ENCODE peak calls at places on chromosomes 11 and 22, in ten cellular contexts. O is A549, Q is WTC11, C is SK-N-SH, R is K562, L is HCT116, V is endothelial cell of umbilical vein, Y is GM12878, J is H1, T is HepG2. U is an unnamed sample.

GRCh38 chr11:58963551-58964075 is 24.3 kb downstream of the GLYATL1 start:
- DNase-seq in O (no peak), Q (peak), C (peak), R (peak), L (no peak), V (no peak), Y (no peak), J (peak), T (no peak), U (peak)

GRCh38 chr11:131079036-131079435 is 162.8 kb upstream of the SNX19 start:
- DNase-seq in O (no peak), Q (no peak), C (no peak), R (no peak), L (no peak), V (no peak), Y (no peak), J (no peak), T (no peak), U (no peak)

GRCh38 chr11:96342131-96342970 is 644 bp downstream of the MAML2 start:
- DNase-seq in O (no peak), Q (no peak), C (peak), R (no peak), L (no peak), V (peak), Y (no peak), J (no peak), T (no peak), U (no peak)

GRCh38 chr11:17013548-17014320 is 480 bp downstream of the PLEKHA7 start:
- DNase-seq in O (peak), Q (peak), C (peak), R (no peak), L (no peak), V (no peak), Y (no peak), J (no peak), T (peak), U (no peak)

GRCh38 chr11:107741044-107741823 is 29.4 kb upstream of the SLN start:
- DNase-seq in O (no peak), Q (no peak), C (peak), R (peak), L (peak), V (peak), Y (peak), J (no peak), T (peak), U (peak)

GRCh38 chr11:117614695-117615094 is 182.3 kb downstream of the DSCAML1 start:
- DNase-seq in O (no peak), Q (peak), C (no peak), R (no peak), L (no peak), V (no peak), Y (no peak), J (no peak), T (no peak), U (no peak)

GRCh38 chr22:44192098-44192810 is 11.5 kb downstream of the PARVG start:
- DNase-seq in O (no peak), Q (peak), C (peak), R (peak), L (peak), V (peak), Y (no peak), J (peak), T (no peak), U (peak)

GRCh38 chr22:29310863-29311339 is 4.5 kb downstream of the GAS2L1 start:
- DNase-seq in O (peak), Q (peak), C (peak), R (peak), L (peak), V (peak), Y (no peak), J (no peak), T (peak), U (peak)

GRCh38 chr11:117479372-117479771 is 151.7 kb downstream of the CEP164 start:
- DNase-seq in O (no peak), Q (peak), C (no peak), R (peak), L (peak), V (no peak), Y (no peak), J (no peak), T (no peak), U (no peak)

GRCh38 chr11:118152552-118153471 is at the start of gene SCN4B:
- DNase-seq in O (peak), Q (peak), C (peak), R (peak), L (no peak), V (peak), Y (no peak), J (no peak), T (no peak), U (peak)

GRCh38 chr22:21457023-21457787 is 10.0 kb upstream of the TMEM191C start:
- DNase-seq in O (peak), Q (peak), C (no peak), R (no peak), L (no peak), V (no peak), Y (no peak), J (no peak), T (peak), U (no peak)

GRCh38 chr11:102473543-102473942 is 21.0 kb upstream of the TMEM123 start:
- DNase-seq in O (no peak), Q (no peak), C (no peak), R (no peak), L (no peak), V (no peak), Y (no peak), J (no peak), T (no peak), U (no peak)

GRCh38 chr11:30710216-30710615 is 124.1 kb upstream of the MPPED2 start:
- DNase-seq in O (no peak), Q (no peak), C (no peak), R (no peak), L (no peak), V (no peak), Y (no peak), J (no peak), T (no peak), U (no peak)

GRCh38 chr11:77374108-77374507 is 72.6 kb upstream of the GDPD4 start:
- DNase-seq in O (no peak), Q (no peak), C (no peak), R (no peak), L (no peak), V (no peak), Y (no peak), J (no peak), T (no peak), U (no peak)

GRCh38 chr11:47768090-47768620 is 1.0 kb upstream of the FNBP4 start:
- DNase-seq in O (peak), Q (no peak), C (peak), R (peak), L (no peak), V (peak), Y (no peak), J (no peak), T (no peak), U (peak)

GRCh38 chr11:12090061-12090572 is 20.3 kb upstream of the MICAL2 start:
- DNase-seq in O (no peak), Q (no peak), C (no peak), R (no peak), L (peak), V (peak), Y (no peak), J (no peak), T (no peak), U (peak)

GRCh38 chr22:50456466-50457234 is 18.2 kb downstream of the SBF1 start:
- DNase-seq in O (no peak), Q (peak), C (peak), R (peak), L (no peak), V (no peak), Y (no peak), J (no peak), T (no peak), U (no peak)
- TF ChIP-seq MAX in O (no peak), Q (no peak), C (no peak), R (no peak), L (no peak), V (no peak), Y (no peak), J (no peak), T (no peak), U (no peak)

GRCh38 chr11:68312780-68313573 is 586 bp downstream of the LRP5 start:
- DNase-seq in O (no peak), Q (no peak), C (peak), R (peak), L (no peak), V (no peak), Y (no peak), J (no peak), T (no peak), U (peak)
- TF ChIP-seq MAX in O (peak), Q (no peak), C (no peak), R (peak), L (no peak), V (no peak), Y (no peak), J (no peak), T (no peak), U (peak)

GRCh38 chr22:26609287-26609686 is 8.5 kb downstream of the CRYBB1 start:
- DNase-seq in O (no peak), Q (no peak), C (no peak), R (no peak), L (no peak), V (no peak), Y (no peak), J (no peak), T (no peak), U (no peak)

GRCh38 chr22:26610983-26611382 is 6.8 kb downstream of the CRYBB1 start:
- DNase-seq in O (no peak), Q (no peak), C (no peak), R (no peak), L (no peak), V (no peak), Y (no peak), J (no peak), T (no peak), U (no peak)

GRCh38 chr22:26612652-26613051 is 5.2 kb downstream of the CRYBB1 start:
- DNase-seq in O (no peak), Q (no peak), C (no peak), R (no peak), L (no peak), V (no peak), Y (no peak), J (no peak), T (no peak), U (no peak)

GRCh38 chr22:26608129-26608528 is 9.7 kb downstream of the CRYBB1 start:
- DNase-seq in O (no peak), Q (no peak), C (no peak), R (no peak), L (no peak), V (no peak), Y (no peak), J (no peak), T (no peak), U (no peak)

DNA sequence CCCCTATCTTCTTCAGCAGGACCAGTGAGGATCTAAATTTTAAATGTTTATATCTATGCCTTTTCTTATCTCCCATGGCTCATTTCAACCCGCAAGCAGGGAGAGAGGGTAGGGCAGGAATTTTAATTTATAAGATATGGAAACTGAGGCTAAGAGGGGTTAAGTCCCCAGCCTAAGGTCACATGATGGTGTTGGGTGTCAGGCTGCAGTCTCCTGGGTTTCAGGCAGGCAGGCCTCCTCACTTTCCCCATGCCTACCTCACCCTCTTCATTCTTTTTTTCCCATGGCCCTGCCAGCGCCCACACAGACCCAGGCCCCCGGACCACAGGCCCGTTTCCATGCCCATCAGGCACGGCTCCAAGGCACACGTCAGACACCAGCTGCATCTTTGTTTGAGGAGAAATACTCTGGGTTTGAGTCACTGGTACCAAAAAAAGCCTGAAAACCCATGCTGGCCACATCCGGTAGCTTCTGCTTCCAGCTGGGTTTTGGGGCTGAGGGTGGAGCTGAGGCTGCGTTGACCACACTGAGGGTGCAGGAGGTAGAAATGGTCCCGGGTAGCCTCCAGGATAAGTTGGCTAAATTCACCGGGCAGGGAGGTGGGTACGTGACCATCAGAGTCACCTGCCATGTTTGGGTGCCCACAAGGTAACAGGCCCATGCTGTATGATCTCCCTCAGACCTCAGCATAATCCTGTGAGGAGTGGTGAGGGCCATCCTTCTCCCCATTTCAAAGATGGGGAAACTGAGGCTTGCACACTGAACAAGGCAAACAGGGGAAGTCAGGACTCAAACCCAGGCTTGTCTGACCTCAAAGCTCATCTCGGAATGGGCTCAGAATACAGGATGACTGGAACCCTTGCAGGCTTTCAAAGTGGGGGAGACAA is 7.5 kb downstream of the CRYBB1 start:
- DNase-seq in O (no peak), Q (no peak), C (no peak), R (no peak), L (no peak), V (no peak), Y (peak), J (no peak), T (no peak), U (peak)
- TF ChIP-seq MAX in O (no peak), Q (no peak), C (peak), R (no peak), L (no peak), V (no peak), Y (peak), J (no peak), T (no peak), U (no peak)

GRCh38 chr11:15769203-15769602 is 587.1 kb downstream of the SOX6 start:
- DNase-seq in O (no peak), Q (no peak), C (no peak), R (no peak), L (no peak), V (no peak), Y (no peak), J (no peak), T (no peak), U (no peak)
- TF ChIP-seq MAX in O (no peak), Q (no peak), C (no peak), R (no peak), L (no peak), V (no peak), Y (no peak), J (no peak), T (no peak), U (no peak)

GRCh38 chr11:44792171-44792570 is 65.4 kb downstream of the TSPAN18 start:
- DNase-seq in O (no peak), Q (no peak), C (no peak), R (no peak), L (no peak), V (no peak), Y (no peak), J (no peak), T (no peak), U (no peak)
- TF ChIP-seq MAX in O (no peak), Q (no peak), C (no peak), R (no peak), L (no peak), V (no peak), Y (no peak), J (no peak), T (no peak), U (no peak)

GRCh38 chr11:61498767-61499341 is 9.7 kb upstream of the LRRC10B start:
- DNase-seq in O (no peak), Q (no peak), C (no peak), R (peak), L (no peak), V (no peak), Y (no peak), J (no peak), T (no peak), U (no peak)
- TF ChIP-seq MAX in O (no peak), Q (no peak), C (no peak), R (no peak), L (no peak), V (no peak), Y (no peak), J (no peak), T (no peak), U (no peak)

DNA sequence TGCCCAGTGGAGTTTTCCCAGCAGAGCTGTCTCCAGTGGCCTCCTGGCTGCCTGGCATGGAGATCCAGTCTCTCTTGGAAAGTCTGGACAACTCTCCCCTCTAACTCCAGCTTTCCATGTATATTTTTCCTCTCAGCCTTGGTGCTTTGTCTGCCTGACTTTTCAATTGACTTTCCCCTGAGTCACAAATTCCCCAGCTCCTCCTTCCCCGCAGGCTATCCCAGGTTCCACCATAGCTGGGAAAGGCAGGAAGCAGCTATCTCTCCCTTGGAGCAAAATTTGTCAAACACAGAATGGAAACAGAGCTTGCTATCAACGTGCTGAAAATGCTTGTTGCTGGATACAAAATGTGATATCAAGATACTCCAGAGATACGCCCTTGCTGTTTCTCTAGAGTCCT is 384.8 kb downstream of the TMEM135 start:
- DNase-seq in O (no peak), Q (no peak), C (no peak), R (no peak), L (no peak), V (no peak), Y (no peak), J (no peak), T (no peak), U (no peak)
- TF ChIP-seq MAX in O (no peak), Q (no peak), C (no peak), R (no peak), L (no peak), V (no peak), Y (no peak), J (no peak), T (no peak), U (no peak)

DNA sequence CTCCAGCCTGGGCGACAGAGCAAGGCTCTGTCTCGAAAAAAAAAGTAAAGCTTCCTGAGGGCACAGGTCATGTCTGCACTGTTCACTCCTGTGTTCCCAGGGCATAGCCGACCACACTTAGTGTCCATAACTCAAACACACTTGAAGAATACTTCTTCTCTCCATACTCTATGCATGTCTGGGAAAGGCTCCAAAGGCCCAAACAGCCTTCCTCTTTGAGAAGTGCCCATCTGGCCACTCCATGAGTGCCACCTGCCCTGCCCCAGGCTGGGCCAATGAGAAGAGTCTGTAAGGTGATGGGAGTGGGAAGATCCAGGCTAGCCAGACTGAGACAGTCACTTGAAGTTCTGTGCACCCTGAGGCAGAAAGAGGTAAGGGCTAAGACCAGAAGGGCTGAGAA is 24.7 kb downstream of the DGCR2 start:
- DNase-seq in O (no peak), Q (no peak), C (no peak), R (peak), L (no peak), V (no peak), Y (no peak), J (no peak), T (no peak), U (no peak)
- TF ChIP-seq MAX in O (no peak), Q (no peak), C (no peak), R (no peak), L (no peak), V (no peak), Y (no peak), J (no peak), T (no peak), U (no peak)